ENCODE peak calls at places on chromosomes 4 and X, in seven cellular contexts. B is uterus; K is D341Med; S is stimulated activated CD4-positive, alpha-beta T cell treated with anti-CD3 and anti-CD28 coated beads, Interleukin-1b, Interleukin-23, amount 100 ng/mL, for 24 hours; P is activated CD4-positive, alpha-beta T cell treated with anti-CD3 and anti-CD28 coated beads, Interleukin-2, amount 10 ng/mL, durations not matched to agents 7 days and 5 days; J is CD4-positive, alpha-beta memory T cell; G is T-helper 2 cell. R is an unnamed sample.
A peak's percentile ranks its signal among the peaks of the same experiment; 100 is the strongest.

GRCh38 chr4:28402751-28403150 is 1542.1 kb downstream of the STIM2 start:
- DNase-seq in B (no peak), K (no peak), S (no peak), P (no peak), J (no peak), G (no peak), R (no peak)

GRCh38 chr4:170875868-170876267 is 786.1 kb upstream of the AADAT start:
- DNase-seq in B (no peak), K (peak; percentile 26), S (no peak), P (no peak), J (no peak), G (no peak), R (peak; percentile 23)

GRCh38 chr4:171651071-171651470 is 162.1 kb upstream of the GALNTL6 start:
- DNase-seq in B (no peak), K (no peak), S (no peak), P (no peak), J (no peak), G (no peak), R (no peak)

GRCh38 chrX:10087391-10087790 is 69.4 kb upstream of the CLCN4 start:
- DNase-seq in B (no peak), K (no peak), S (no peak), P (no peak), J (no peak), G (no peak), R (no peak)

GRCh38 chr4:48970471-48970921 is 15.6 kb upstream of the CWH43 start:
- DNase-seq in B (no peak), K (no peak), S (no peak), P (no peak), J (no peak), G (no peak), R (no peak)

GRCh38 chr4:182268966-182269365 is 25.8 kb downstream of the TENM3 start:
- DNase-seq in B (no peak), K (no peak), S (no peak), P (no peak), J (no peak), G (no peak), R (no peak)

GRCh38 chr4:52813546-52813945 is 48.6 kb upstream of the RASL11B start:
- DNase-seq in B (no peak), K (no peak), S (no peak), P (no peak), J (no peak), G (no peak), R (no peak)

GRCh38 chrX:13180807-13181206 is 136.4 kb upstream of the FAM9C start:
- DNase-seq in B (no peak), K (no peak), S (no peak), P (no peak), J (no peak), G (no peak), R (no peak)

GRCh38 chrX:103215037-103215767 is at the start of gene BEX4:
- DNase-seq in B (peak; percentile 82), K (peak; percentile 76), S (peak; percentile 64), P (peak; percentile 78), J (peak; percentile 80), G (peak; percentile 69), R (peak; percentile 88)

GRCh38 chr4:30402276-30402675 is 317.9 kb upstream of the PCDH7 start:
- DNase-seq in B (no peak), K (no peak), S (no peak), P (no peak), J (no peak), G (no peak), R (no peak)

GRCh38 chrX:2928127-2928582 is 984 bp downstream of the ARSD start:
- DNase-seq in B (no peak), K (no peak), S (no peak), P (peak; percentile 6), J (no peak), G (no peak), R (no peak)

GRCh38 chrX:136910565-136911040 is 30.1 kb upstream of the RBMX start:
- DNase-seq in B (no peak), K (no peak), S (no peak), P (no peak), J (no peak), G (no peak), R (no peak)

GRCh38 chrX:3518870-3519269 is 172.4 kb upstream of the MXRA5 start:
- DNase-seq in B (peak; percentile 12), K (no peak), S (no peak), P (no peak), J (no peak), G (no peak), R (no peak)

GRCh38 chr4:52685316-52685715 is 26.2 kb upstream of the USP46 start:
- DNase-seq in B (no peak), K (no peak), S (no peak), P (no peak), J (no peak), G (no peak), R (no peak)

GRCh38 chrX:123835661-123836371 is 24.0 kb upstream of the XIAP start:
- DNase-seq in B (no peak), K (no peak), S (peak; percentile 7), P (no peak), J (no peak), G (no peak), R (no peak)

GRCh38 chr4:142091691-142092182 is 455.4 kb downstream of the IL15 start:
- DNase-seq in B (peak; percentile 38), K (no peak), S (no peak), P (no peak), J (no peak), G (no peak), R (no peak)

GRCh38 chr4:112905728-112906127 is 143.7 kb upstream of the ANK2 start:
- DNase-seq in B (no peak), K (no peak), S (no peak), P (no peak), J (no peak), G (no peak), R (no peak)

GRCh38 chr4:111871802-111872201 is 273.5 kb upstream of the FAM241A start:
- DNase-seq in B (no peak), K (no peak), S (no peak), P (no peak), J (no peak), G (no peak), R (no peak)

GRCh38 chrX:28108186-28108945 is 127.1 kb upstream of the DCAF8L1 start:
- DNase-seq in B (no peak), K (no peak), S (no peak), P (no peak), J (no peak), G (no peak), R (no peak)

GRCh38 chr4:137367608-137368007 is 164.7 kb downstream of the PCDH18 start:
- DNase-seq in B (no peak), K (no peak), S (no peak), P (no peak), J (no peak), G (no peak), R (no peak)

GRCh38 chrX:55326985-55327384 is 62.3 kb upstream of the PAGE3 start:
- DNase-seq in B (peak; percentile 31), K (no peak), S (no peak), P (no peak), J (no peak), G (no peak), R (no peak)

GRCh38 chr4:45186249-45186648 is 459.9 kb upstream of the GNPDA2 start:
- DNase-seq in B (no peak), K (no peak), S (no peak), P (no peak), J (no peak), G (no peak), R (no peak)

GRCh38 chr4:76616526-76616925 is 181.5 kb downstream of the SHROOM3 start:
- DNase-seq in B (no peak), K (no peak), S (no peak), P (no peak), J (no peak), G (no peak), R (no peak)

GRCh38 chrX:19883878-19884277 is 3.5 kb downstream of the SH3KBP1 start:
- DNase-seq in B (no peak), K (no peak), S (no peak), P (no peak), J (no peak), G (no peak), R (no peak)

GRCh38 chr4:46274717-46275116 is 115.2 kb downstream of the GABRA2 start:
- DNase-seq in B (no peak), K (peak; percentile 13), S (no peak), P (no peak), J (no peak), G (no peak), R (no peak)

GRCh38 chr4:76758290-76758882 is 139.6 kb downstream of the SOWAHB start:
- DNase-seq in B (no peak), K (peak; percentile 62), S (no peak), P (no peak), J (no peak), G (no peak), R (peak; percentile 64)

GRCh38 chr4:74109894-74110605 is 11.1 kb upstream of the CXCL2 start:
- DNase-seq in B (no peak), K (no peak), S (no peak), P (no peak), J (no peak), G (no peak), R (no peak)

GRCh38 chr4:141041021-141041476 is 92.2 kb downstream of the RNF150 start:
- DNase-seq in B (no peak), K (no peak), S (no peak), P (no peak), J (no peak), G (no peak), R (peak; percentile 40)

GRCh38 chr4:88660446-88661294 is 37.0 kb downstream of the NAP1L5 start:
- DNase-seq in B (no peak), K (no peak), S (no peak), P (no peak), J (no peak), G (no peak), R (no peak)

GRCh38 chr4:170674176-170674575 is 584.4 kb upstream of the AADAT start:
- DNase-seq in B (no peak), K (no peak), S (no peak), P (no peak), J (no peak), G (no peak), R (no peak)

GRCh38 chr4:20832821-20833220 is 132.6 kb downstream of the PACRGL start:
- DNase-seq in B (no peak), K (no peak), S (no peak), P (no peak), J (no peak), G (no peak), R (no peak)

R was measured in HEK293T.